ENCODE peak calls at places on chromosomes 7 and 10, in five cellular contexts. N is A549, E is tibial nerve, W is stomach, A is K562. R is an unnamed sample.

GRCh38 chr10:51083280-51083986 is 9.1 kb downstream of the PRKG1 start:
- DNase-seq in N (no peak), E (no peak), W (no peak), A (no peak), R (no peak)

GRCh38 chr10:104327745-104328635 is 10.3 kb downstream of the ITPRIP start:
- DNase-seq in N (peak; percentile 35), E (no peak), W (no peak), A (no peak), R (no peak)

GRCh38 chr10:90318659-90319058 is 539.2 kb downstream of the HTR7 start:
- DNase-seq in N (no peak), E (no peak), W (no peak), A (no peak), R (no peak)

GRCh38 chr7:129609666-129610065 is 1.9 kb upstream of the NRF1 start:
- DNase-seq in N (no peak), E (no peak), W (no peak), A (no peak), R (no peak)

GRCh38 chr10:5665380-5666323 is 743 bp downstream of the ASB13 start:
- DNase-seq in N (no peak), E (no peak), W (no peak), A (no peak), R (no peak)

GRCh38 chr10:67386260-67386659 is 309.7 kb downstream of the CTNNA3 start:
- DNase-seq in N (no peak), E (no peak), W (no peak), A (no peak), R (no peak)

GRCh38 chr10:117107280-117107679 is 30.8 kb downstream of the VAX1 start:
- DNase-seq in N (no peak), E (no peak), W (no peak), A (no peak), R (no peak)

GRCh38 chr10:52447931-52448353 is 133.9 kb downstream of the DKK1 start:
- DNase-seq in N (no peak), E (no peak), W (no peak), A (no peak), R (no peak)

GRCh38 chr7:42457663-42458062 is 220.7 kb upstream of the GLI3 start:
- DNase-seq in N (no peak), E (no peak), W (no peak), A (no peak), R (peak; percentile 80)

GRCh38 chr7:105653441-105654005 is 72.2 kb upstream of the EFCAB10 start:
- DNase-seq in N (no peak), E (no peak), W (peak; percentile 60), A (no peak), R (no peak)

GRCh38 chr7:101106387-101106786 is 20.5 kb upstream of the SERPINE1 start:
- DNase-seq in N (no peak), E (no peak), W (no peak), A (no peak), R (no peak)

GRCh38 chr7:101109368-101109767 is 17.5 kb upstream of the SERPINE1 start:
- DNase-seq in N (no peak), E (no peak), W (no peak), A (no peak), R (no peak)

GRCh38 chr7:101111261-101111660 is 15.6 kb upstream of the SERPINE1 start:
- DNase-seq in N (no peak), E (no peak), W (no peak), A (no peak), R (no peak)

GRCh38 chr7:101108961-101109360 is 17.9 kb upstream of the SERPINE1 start:
- DNase-seq in N (peak; percentile 67), E (no peak), W (no peak), A (no peak), R (no peak)

GRCh38 chr7:101108330-101108857 is 18.5 kb upstream of the SERPINE1 start:
- DNase-seq in N (no peak), E (peak; percentile 64), W (no peak), A (no peak), R (no peak)
- H3K4me3 ChIP-seq in N (no peak overlapping the region), E (no peak overlapping the region), W (no peak overlapping the region), A (no peak overlapping the region), R (no peak overlapping the region)

DNA sequence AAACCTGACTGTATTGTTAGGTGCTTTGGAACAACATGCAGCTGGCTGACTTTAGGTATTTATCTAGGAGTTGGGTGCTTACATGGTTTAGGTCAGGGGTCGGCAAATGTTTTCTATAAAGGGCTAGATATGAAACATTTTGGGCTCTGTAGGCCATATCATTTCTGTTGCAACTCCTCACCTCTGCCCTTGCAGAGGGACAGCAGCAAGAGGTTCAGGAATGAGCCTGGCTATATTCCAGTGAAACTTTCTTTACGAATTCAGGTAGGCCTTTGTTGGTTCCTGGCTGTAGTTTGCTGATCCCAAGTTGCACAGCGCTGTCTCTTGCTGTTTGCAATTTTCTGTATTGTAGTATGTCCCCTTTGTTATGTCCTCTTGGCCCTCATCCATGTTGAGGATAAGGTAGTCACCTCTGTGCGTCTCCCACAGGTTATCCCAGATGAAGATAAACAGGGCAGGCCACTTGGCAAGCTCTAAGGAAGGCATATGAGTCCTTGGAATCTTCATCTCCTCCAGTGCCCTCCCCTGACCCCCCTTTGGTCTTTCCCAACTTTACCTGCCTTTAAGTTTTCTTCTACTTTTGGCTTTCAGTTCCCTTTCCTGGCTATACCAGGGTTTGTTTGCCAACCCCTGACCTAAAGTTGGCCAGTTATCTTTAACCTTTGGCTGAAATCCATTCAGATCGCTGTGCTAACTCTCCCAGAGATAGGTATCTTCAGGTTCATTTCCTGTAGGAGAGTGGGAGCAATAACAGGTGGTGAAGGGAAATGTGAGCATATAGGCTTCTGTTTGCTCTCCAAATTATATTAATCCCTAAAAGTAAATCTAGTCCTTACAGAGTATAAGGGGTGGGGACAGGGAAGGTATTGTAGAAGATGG is 36.1 kb downstream of the SGPL1 start:
- DNase-seq in N (no peak), E (no peak), W (no peak), A (no peak), R (no peak)
- TF ChIP-seq EP300 in N (no peak), E (no peak), W (no peak), A (no peak), R (no peak)

GRCh38 chr7:151063212-151063561 is 3.8 kb downstream of the SLC4A2 start:
- DNase-seq in N (peak; percentile 51), E (peak; percentile 59), W (no peak), A (peak; percentile 59), R (no peak)
- H3K4me3 ChIP-seq in N (peak overlapping the region; percentile 86), E (peak overlapping the region; percentile 21), W (peak overlapping the region; percentile 49), A (peak overlapping the region; percentile 84), R (peak overlapping the region; percentile 41)

DNA sequence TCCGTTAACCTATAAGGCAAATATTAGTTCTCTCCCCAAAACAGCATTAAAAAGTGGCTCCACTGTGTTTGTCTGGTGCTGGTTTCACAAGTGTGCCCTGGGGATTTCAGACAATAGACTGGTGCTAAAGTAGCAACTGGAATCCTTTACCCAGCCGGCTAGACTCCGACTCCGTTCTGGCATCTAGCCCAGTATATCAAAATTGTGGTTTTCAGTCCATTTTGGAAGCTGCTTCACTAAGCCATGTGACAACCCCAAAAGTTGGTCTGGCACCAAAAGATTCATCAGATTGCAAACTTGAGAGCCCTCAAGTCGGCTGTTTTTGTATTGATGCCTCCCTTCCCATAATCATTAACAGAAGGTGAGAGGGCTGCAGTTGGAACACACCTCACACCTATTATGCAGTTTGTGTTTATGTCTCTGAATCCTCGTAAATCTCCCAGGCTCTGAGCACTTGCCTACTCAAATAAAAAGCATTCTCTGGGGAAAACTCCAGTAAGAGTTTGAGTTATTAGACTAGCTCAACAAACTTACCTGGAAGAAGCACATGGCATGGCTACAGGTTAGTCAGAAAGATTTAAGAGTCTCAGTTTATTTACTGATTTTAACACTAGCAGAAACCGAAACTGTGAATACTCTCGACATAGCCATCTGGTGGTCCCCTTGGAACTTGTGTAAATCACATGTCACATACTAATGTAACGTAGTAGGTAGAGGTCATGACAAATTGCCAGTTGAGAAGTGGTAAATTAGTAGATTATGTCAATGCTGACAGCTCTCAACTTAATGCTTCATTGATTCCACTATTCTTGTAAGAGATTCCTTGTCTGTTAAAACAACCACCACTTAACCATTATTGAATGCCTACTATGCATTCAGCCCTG is 14.8 kb upstream of the WNT16 start:
- DNase-seq in N (no peak), E (no peak), W (no peak), A (no peak), R (no peak)
- TF ChIP-seq EP300 in N (no peak), E (no peak), W (no peak), A (no peak), R (no peak)

GRCh38 chr10:125555743-125556142 is 127.2 kb downstream of the TEX36 start:
- DNase-seq in N (no peak), E (no peak), W (no peak), A (no peak), R (no peak)

GRCh38 chr10:125560947-125561346 is 122.0 kb downstream of the TEX36 start:
- DNase-seq in N (no peak), E (no peak), W (no peak), A (no peak), R (no peak)

GRCh38 chr10:125562737-125563136 is 120.2 kb downstream of the TEX36 start:
- DNase-seq in N (peak; percentile 33), E (no peak), W (no peak), A (peak; percentile 8), R (no peak)

GRCh38 chr10:125556884-125557283 is 126.1 kb downstream of the TEX36 start:
- DNase-seq in N (no peak), E (no peak), W (no peak), A (no peak), R (no peak)

DNA sequence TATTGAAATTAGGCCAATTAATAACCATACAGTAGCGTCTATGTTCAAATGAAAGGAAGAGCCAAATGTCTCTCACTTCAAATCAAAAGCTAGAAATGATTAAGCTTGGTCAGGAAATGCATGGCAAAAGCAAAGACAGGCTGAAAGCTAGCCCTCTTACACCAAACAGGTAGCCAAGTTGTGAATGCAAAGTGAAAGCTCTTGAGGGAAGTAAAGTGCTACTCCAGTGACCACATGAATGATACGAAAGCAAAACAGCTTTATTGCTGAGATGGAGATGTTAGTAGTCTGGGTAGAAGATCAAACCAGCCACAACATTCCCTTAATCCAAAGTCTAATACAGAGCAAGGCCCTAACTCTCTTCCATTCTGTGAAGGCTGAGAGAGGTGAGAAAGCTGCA is 123.8 kb downstream of the TEX36 start:
- DNase-seq in N (no peak), E (no peak), W (no peak), A (no peak), R (no peak)
- H3K4me3 ChIP-seq in N (no peak overlapping the region), E (no peak overlapping the region), W (no peak overlapping the region), A (no peak overlapping the region), R (no peak overlapping the region)

GRCh38 chr10:73167557-73168485 is at the start of the genes ECD and FAM149B1:
- DNase-seq in N (peak; percentile 95), E (peak; percentile 91), W (peak; percentile 93), A (peak; percentile 97), R (peak; percentile 99)
- TF ChIP-seq EP300 in N (no peak), E (peak; percentile 99), W (peak; percentile 30), A (peak; percentile 46), R (no peak)

DNA sequence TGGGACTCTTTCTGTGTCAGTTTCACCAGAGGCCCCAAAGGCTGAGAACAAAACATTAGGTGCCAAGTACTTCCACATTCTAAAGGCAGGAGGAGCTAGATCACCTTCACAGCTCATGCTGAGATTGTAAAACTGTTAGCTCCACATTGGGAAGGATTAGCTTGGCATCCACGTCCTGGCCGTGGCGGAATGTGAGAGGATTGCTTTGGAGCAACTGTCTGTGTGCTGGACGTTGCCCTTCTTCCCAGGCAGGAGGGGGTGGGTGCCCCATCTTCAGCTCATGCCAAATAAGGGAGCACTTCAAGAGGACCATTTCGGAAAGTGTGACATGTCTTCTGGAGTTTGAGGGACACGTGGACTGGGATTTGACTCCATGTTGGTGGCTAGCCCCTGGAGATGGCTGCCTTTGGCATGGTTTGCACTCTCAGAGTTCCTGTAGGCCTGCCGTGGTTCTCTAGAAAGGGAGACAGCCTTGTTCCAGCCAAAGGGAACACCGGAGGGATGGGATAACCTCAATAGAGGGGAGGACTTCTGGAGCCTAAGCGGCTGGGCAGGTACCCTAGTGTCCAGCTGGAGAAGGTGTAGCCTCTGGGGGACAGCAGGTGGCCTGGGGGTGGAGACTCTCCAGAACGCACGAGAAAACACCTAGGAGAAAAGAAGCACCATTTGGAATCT is 19.9 kb upstream of the FMC1 start:
- DNase-seq in N (peak; percentile 48), E (no peak), W (no peak), A (peak; percentile 43), R (peak; percentile 88)
- H3K4me3 ChIP-seq in N (no peak overlapping the region), E (no peak overlapping the region), W (no peak overlapping the region), A (no peak overlapping the region), R (no peak overlapping the region)

R was measured in esophagus muscularis mucosa.